ENCODE peak calls at places on chromosomes 1 and 21, in eight cellular contexts. One of them, this sample, is unnamed.

GRCh38 chr21:36159356-36159921 is 2.8 kb downstream of the DOP1B start:
- DNase-seq in cardiac fibroblast: no peak
- DNase-seq in heart right ventricle: no peak
- DNase-seq in choroid plexus epithelial cell: no peak
- DNase-seq in retinal pigment epithelial cell: no peak
- DNase-seq in sigmoid colon: no peak
- DNase-seq in body of pancreas: no peak
- DNase-seq in A549: no peak
- DNase-seq in this sample: no peak

GRCh38 chr1:6456800-6457466 is 9.0 kb downstream of the TNFRSF25 start:
- DNase-seq in cardiac fibroblast: no peak
- DNase-seq in heart right ventricle: no peak
- DNase-seq in choroid plexus epithelial cell: no peak
- DNase-seq in retinal pigment epithelial cell: no peak
- DNase-seq in sigmoid colon: no peak
- DNase-seq in body of pancreas: no peak
- DNase-seq in A549: no peak
- DNase-seq in this sample: no peak

GRCh38 chr21:29105218-29105617 is 25.2 kb upstream of the MAP3K7CL start:
- DNase-seq in cardiac fibroblast: peak; percentile 60
- DNase-seq in heart right ventricle: no peak
- DNase-seq in choroid plexus epithelial cell: peak; percentile 68
- DNase-seq in retinal pigment epithelial cell: no peak
- DNase-seq in sigmoid colon: no peak
- DNase-seq in body of pancreas: no peak
- DNase-seq in A549: no peak
- DNase-seq in this sample: no peak

GRCh38 chr21:44626262-44626661 is 631 bp upstream of the KRTAP10-9 start:
- DNase-seq in cardiac fibroblast: no peak
- DNase-seq in heart right ventricle: no peak
- DNase-seq in choroid plexus epithelial cell: no peak
- DNase-seq in retinal pigment epithelial cell: no peak
- DNase-seq in sigmoid colon: no peak
- DNase-seq in body of pancreas: no peak
- DNase-seq in A549: no peak
- DNase-seq in this sample: peak; percentile 73

GRCh38 chr1:119549719-119550141 is 42.7 kb downstream of the HSD3B1 start:
- DNase-seq in cardiac fibroblast: peak; percentile 81
- DNase-seq in heart right ventricle: no peak
- DNase-seq in choroid plexus epithelial cell: peak; percentile 92
- DNase-seq in retinal pigment epithelial cell: peak; percentile 33
- DNase-seq in sigmoid colon: no peak
- DNase-seq in body of pancreas: peak; percentile 81
- DNase-seq in A549: peak; percentile 3
- DNase-seq in this sample: no peak

GRCh38 chr1:38512789-38513188 is 346.8 kb downstream of the RRAGC start:
- DNase-seq in cardiac fibroblast: no peak
- DNase-seq in heart right ventricle: no peak
- DNase-seq in choroid plexus epithelial cell: no peak
- DNase-seq in retinal pigment epithelial cell: no peak
- DNase-seq in sigmoid colon: no peak
- DNase-seq in body of pancreas: no peak
- DNase-seq in A549: no peak
- DNase-seq in this sample: no peak

GRCh38 chr1:177959793-177960515 is 9.9 kb downstream of the SEC16B start:
- DNase-seq in cardiac fibroblast: peak; percentile 62
- DNase-seq in heart right ventricle: no peak
- DNase-seq in choroid plexus epithelial cell: peak; percentile 80
- DNase-seq in retinal pigment epithelial cell: no peak
- DNase-seq in sigmoid colon: no peak
- DNase-seq in body of pancreas: no peak
- DNase-seq in A549: peak; percentile 29
- DNase-seq in this sample: no peak

GRCh38 chr1:221567859-221568507 is 173.9 kb downstream of the DUSP10 start:
- DNase-seq in cardiac fibroblast: no peak
- DNase-seq in heart right ventricle: no peak
- DNase-seq in choroid plexus epithelial cell: no peak
- DNase-seq in retinal pigment epithelial cell: no peak
- DNase-seq in sigmoid colon: no peak
- DNase-seq in body of pancreas: no peak
- DNase-seq in A549: no peak
- DNase-seq in this sample: no peak

GRCh38 chr1:46285730-46286477 is 17.5 kb downstream of the LRRC41 start:
- DNase-seq in cardiac fibroblast: no peak
- DNase-seq in heart right ventricle: no peak
- DNase-seq in choroid plexus epithelial cell: no peak
- DNase-seq in retinal pigment epithelial cell: no peak
- DNase-seq in sigmoid colon: no peak
- DNase-seq in body of pancreas: no peak
- DNase-seq in A549: no peak
- DNase-seq in this sample: no peak
- TF ChIP-seq CTCF in cardiac fibroblast: no peak
- TF ChIP-seq CTCF in heart right ventricle: no peak
- TF ChIP-seq CTCF in choroid plexus epithelial cell: no peak
- TF ChIP-seq CTCF in retinal pigment epithelial cell: no peak
- TF ChIP-seq CTCF in sigmoid colon: no peak
- TF ChIP-seq CTCF in body of pancreas: no peak
- TF ChIP-seq CTCF in A549: no peak
- TF ChIP-seq CTCF in this sample: no peak

GRCh38 chr1:215720121-215720520 is 153.0 kb downstream of the KCTD3 start:
- DNase-seq in cardiac fibroblast: peak; percentile 5
- DNase-seq in heart right ventricle: no peak
- DNase-seq in choroid plexus epithelial cell: peak; percentile 3
- DNase-seq in retinal pigment epithelial cell: no peak
- DNase-seq in sigmoid colon: no peak
- DNase-seq in body of pancreas: no peak
- DNase-seq in A549: no peak
- DNase-seq in this sample: no peak

GRCh38 chr1:215717677-215718076 is 150.6 kb downstream of the KCTD3 start:
- DNase-seq in cardiac fibroblast: no peak
- DNase-seq in heart right ventricle: no peak
- DNase-seq in choroid plexus epithelial cell: no peak
- DNase-seq in retinal pigment epithelial cell: no peak
- DNase-seq in sigmoid colon: no peak
- DNase-seq in body of pancreas: no peak
- DNase-seq in A549: no peak
- DNase-seq in this sample: no peak

GRCh38 chr1:215719569-215719968 is 152.5 kb downstream of the KCTD3 start:
- DNase-seq in cardiac fibroblast: peak; percentile 25
- DNase-seq in heart right ventricle: no peak
- DNase-seq in choroid plexus epithelial cell: no peak
- DNase-seq in retinal pigment epithelial cell: no peak
- DNase-seq in sigmoid colon: no peak
- DNase-seq in body of pancreas: no peak
- DNase-seq in A549: no peak
- DNase-seq in this sample: no peak

GRCh38 chr1:215718888-215719287 is 151.8 kb downstream of the KCTD3 start:
- DNase-seq in cardiac fibroblast: no peak
- DNase-seq in heart right ventricle: no peak
- DNase-seq in choroid plexus epithelial cell: no peak
- DNase-seq in retinal pigment epithelial cell: no peak
- DNase-seq in sigmoid colon: no peak
- DNase-seq in body of pancreas: no peak
- DNase-seq in A549: no peak
- DNase-seq in this sample: no peak
- TF ChIP-seq CTCF in cardiac fibroblast: no peak
- TF ChIP-seq CTCF in heart right ventricle: no peak
- TF ChIP-seq CTCF in choroid plexus epithelial cell: no peak
- TF ChIP-seq CTCF in retinal pigment epithelial cell: no peak
- TF ChIP-seq CTCF in sigmoid colon: no peak
- TF ChIP-seq CTCF in body of pancreas: no peak
- TF ChIP-seq CTCF in A549: no peak
- TF ChIP-seq CTCF in this sample: no peak

GRCh38 chr1:166956872-166957271 is 18.5 kb downstream of the ILDR2 start:
- DNase-seq in cardiac fibroblast: no peak
- DNase-seq in heart right ventricle: no peak
- DNase-seq in choroid plexus epithelial cell: no peak
- DNase-seq in retinal pigment epithelial cell: no peak
- DNase-seq in sigmoid colon: no peak
- DNase-seq in body of pancreas: no peak
- DNase-seq in A549: no peak
- DNase-seq in this sample: no peak

GRCh38 chr1:166953486-166953885 is 21.9 kb downstream of the ILDR2 start:
- DNase-seq in cardiac fibroblast: no peak
- DNase-seq in heart right ventricle: no peak
- DNase-seq in choroid plexus epithelial cell: no peak
- DNase-seq in retinal pigment epithelial cell: no peak
- DNase-seq in sigmoid colon: no peak
- DNase-seq in body of pancreas: no peak
- DNase-seq in A549: no peak
- DNase-seq in this sample: no peak

GRCh38 chr1:166952002-166952746 is 23.2 kb downstream of the ILDR2 start:
- DNase-seq in cardiac fibroblast: peak; percentile 52
- DNase-seq in heart right ventricle: no peak
- DNase-seq in choroid plexus epithelial cell: peak; percentile 86
- DNase-seq in retinal pigment epithelial cell: peak; percentile 43
- DNase-seq in sigmoid colon: peak; percentile 74
- DNase-seq in body of pancreas: no peak
- DNase-seq in A549: no peak
- DNase-seq in this sample: no peak

GRCh38 chr1:166960871-166961474 is 14.4 kb downstream of the ILDR2 start:
- DNase-seq in cardiac fibroblast: no peak
- DNase-seq in heart right ventricle: no peak
- DNase-seq in choroid plexus epithelial cell: no peak
- DNase-seq in retinal pigment epithelial cell: no peak
- DNase-seq in sigmoid colon: no peak
- DNase-seq in body of pancreas: no peak
- DNase-seq in A549: no peak
- DNase-seq in this sample: no peak

GRCh38 chr1:166956057-166956850 is 19.1 kb downstream of the ILDR2 start:
- DNase-seq in cardiac fibroblast: no peak
- DNase-seq in heart right ventricle: no peak
- DNase-seq in choroid plexus epithelial cell: no peak
- DNase-seq in retinal pigment epithelial cell: no peak
- DNase-seq in sigmoid colon: no peak
- DNase-seq in body of pancreas: no peak
- DNase-seq in A549: no peak
- DNase-seq in this sample: no peak
- TF ChIP-seq CTCF in cardiac fibroblast: no peak
- TF ChIP-seq CTCF in heart right ventricle: no peak
- TF ChIP-seq CTCF in choroid plexus epithelial cell: no peak
- TF ChIP-seq CTCF in retinal pigment epithelial cell: no peak
- TF ChIP-seq CTCF in sigmoid colon: no peak
- TF ChIP-seq CTCF in body of pancreas: no peak
- TF ChIP-seq CTCF in A549: no peak
- TF ChIP-seq CTCF in this sample: no peak

GRCh38 chr1:167060141-167061072 is 29.8 kb downstream of the GPA33 start:
- DNase-seq in cardiac fibroblast: no peak
- DNase-seq in heart right ventricle: no peak
- DNase-seq in choroid plexus epithelial cell: peak; percentile 30
- DNase-seq in retinal pigment epithelial cell: no peak
- DNase-seq in sigmoid colon: no peak
- DNase-seq in body of pancreas: no peak
- DNase-seq in A549: no peak
- DNase-seq in this sample: no peak
- TF ChIP-seq CTCF in cardiac fibroblast: peak; percentile 33
- TF ChIP-seq CTCF in heart right ventricle: no peak
- TF ChIP-seq CTCF in choroid plexus epithelial cell: peak; percentile 62
- TF ChIP-seq CTCF in retinal pigment epithelial cell: peak; percentile 47
- TF ChIP-seq CTCF in sigmoid colon: no peak
- TF ChIP-seq CTCF in body of pancreas: no peak
- TF ChIP-seq CTCF in A549: no peak
- TF ChIP-seq CTCF in this sample: no peak

GRCh38 chr1:234611799-234612351 is 1.9 kb upstream of the IRF2BP2 start:
- DNase-seq in cardiac fibroblast: peak; percentile 50
- DNase-seq in heart right ventricle: peak; percentile 34
- DNase-seq in choroid plexus epithelial cell: no peak
- DNase-seq in retinal pigment epithelial cell: no peak
- DNase-seq in sigmoid colon: peak; percentile 83
- DNase-seq in body of pancreas: peak; percentile 62
- DNase-seq in A549: no peak
- DNase-seq in this sample: peak; percentile 82

GRCh38 chr1:234613128-234613875 is 3.3 kb upstream of the IRF2BP2 start:
- DNase-seq in cardiac fibroblast: peak; percentile 92
- DNase-seq in heart right ventricle: no peak
- DNase-seq in choroid plexus epithelial cell: peak; percentile 97
- DNase-seq in retinal pigment epithelial cell: peak; percentile 77
- DNase-seq in sigmoid colon: no peak
- DNase-seq in body of pancreas: peak; percentile 51
- DNase-seq in A549: no peak
- DNase-seq in this sample: no peak

GRCh38 chr1:234612352-234613127 is 2.6 kb upstream of the IRF2BP2 start:
- DNase-seq in cardiac fibroblast: peak; percentile 99
- DNase-seq in heart right ventricle: peak; percentile 83
- DNase-seq in choroid plexus epithelial cell: peak; percentile 99
- DNase-seq in retinal pigment epithelial cell: peak; percentile 99
- DNase-seq in sigmoid colon: peak; percentile 98
- DNase-seq in body of pancreas: peak; percentile 96
- DNase-seq in A549: peak; percentile 96
- DNase-seq in this sample: peak; percentile 91

GRCh38 chr1:234616644-234617043 is 6.7 kb upstream of the IRF2BP2 start:
- DNase-seq in cardiac fibroblast: peak; percentile 52
- DNase-seq in heart right ventricle: no peak
- DNase-seq in choroid plexus epithelial cell: peak; percentile 66
- DNase-seq in retinal pigment epithelial cell: no peak
- DNase-seq in sigmoid colon: no peak
- DNase-seq in body of pancreas: no peak
- DNase-seq in A549: no peak
- DNase-seq in this sample: no peak

DNA sequence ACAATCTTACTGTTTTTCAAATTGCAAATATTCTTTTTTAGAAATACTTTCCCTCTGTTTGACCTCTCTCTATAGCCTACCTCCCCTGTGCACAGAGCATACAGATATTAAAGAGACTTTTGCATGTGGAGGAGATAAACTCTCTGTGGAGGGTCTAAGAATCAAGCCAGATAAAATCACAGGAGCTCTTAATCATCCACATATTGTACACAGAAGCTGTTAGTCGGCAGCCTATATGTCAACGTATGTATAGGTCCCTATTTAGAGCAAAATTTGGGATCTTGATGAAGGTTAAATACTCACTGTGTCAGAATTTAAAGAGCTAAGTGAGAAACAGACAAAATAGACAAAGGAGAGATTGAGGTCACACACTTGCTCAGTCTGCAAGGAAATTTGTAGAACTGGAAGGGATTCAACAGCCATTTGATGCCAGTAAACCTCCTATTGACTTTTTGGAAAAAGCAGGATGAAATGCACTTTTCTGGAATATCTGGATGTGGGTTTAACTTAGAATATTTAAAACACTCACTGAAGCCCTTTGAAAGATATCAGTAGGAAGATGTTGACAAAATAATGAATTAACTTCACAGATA is 4.1 kb upstream of the IRF2BP2 start:
- DNase-seq in cardiac fibroblast: peak; percentile 32
- DNase-seq in heart right ventricle: no peak
- DNase-seq in choroid plexus epithelial cell: peak; percentile 42
- DNase-seq in retinal pigment epithelial cell: no peak
- DNase-seq in sigmoid colon: no peak
- DNase-seq in body of pancreas: no peak
- DNase-seq in A549: no peak
- DNase-seq in this sample: no peak
- TF ChIP-seq CTCF in cardiac fibroblast: no peak
- TF ChIP-seq CTCF in heart right ventricle: no peak
- TF ChIP-seq CTCF in choroid plexus epithelial cell: no peak
- TF ChIP-seq CTCF in retinal pigment epithelial cell: no peak
- TF ChIP-seq CTCF in sigmoid colon: no peak
- TF ChIP-seq CTCF in body of pancreas: no peak
- TF ChIP-seq CTCF in A549: no peak
- TF ChIP-seq CTCF in this sample: no peak